ENCODE peak calls at places on chromosomes 16 and 17, in five cellular contexts. G is SK-N-DZ, J is Calu3, K is ELF-1, F is heart left ventricle. X is an unnamed sample.

GRCh38 chr16:30075503-30076275 is at the start of gene PPP4C:
- DNase-seq in G (peak), J (peak), K (peak), F (peak), X (peak)

GRCh38 chr17:43559161-43559816 is 13.1 kb upstream of the ETV4 start:
- DNase-seq in G (no peak), J (no peak), K (peak), F (no peak), X (no peak)

GRCh38 chr17:1967092-1967662 is 58.0 kb downstream of the RTN4RL1 start:
- DNase-seq in G (no peak), J (no peak), K (peak), F (no peak), X (no peak)

GRCh38 chr16:82232806-82233205 is 62.8 kb upstream of the MPHOSPH6 start:
- DNase-seq in G (no peak), J (no peak), K (no peak), F (no peak), X (no peak)

GRCh38 chr17:74241434-74241833 is 28.1 kb downstream of the TTYH2 start:
- DNase-seq in G (no peak), J (no peak), K (no peak), F (no peak), X (no peak)

GRCh38 chr16:88907768-88908167 is 41.3 kb upstream of the PABPN1L start:
- DNase-seq in G (no peak), J (peak), K (no peak), F (no peak), X (no peak)

GRCh38 chr17:61842899-61843298 is 20.4 kb downstream of the BRIP1 start:
- DNase-seq in G (no peak), J (no peak), K (no peak), F (no peak), X (no peak)

GRCh38 chr17:28737770-28738679 is 5.8 kb upstream of the TRAF4 start:
- DNase-seq in G (no peak), J (no peak), K (no peak), F (no peak), X (no peak)

GRCh38 chr17:29589524-29590260 is at the start of gene GIT1:
- DNase-seq in G (peak), J (peak), K (peak), F (peak), X (peak)

GRCh38 chr16:23694707-23695373 is 16.2 kb downstream of the PLK1 start:
- DNase-seq in G (peak), J (no peak), K (peak), F (no peak), X (no peak)

GRCh38 chr16:88309174-88309904 is 73.4 kb upstream of the ZNF469 start:
- DNase-seq in G (no peak), J (no peak), K (no peak), F (no peak), X (no peak)

GRCh38 chr17:47077576-47077975 is 98.5 kb upstream of the RPRML start:
- DNase-seq in G (no peak), J (no peak), K (no peak), F (no peak), X (no peak)

GRCh38 chr16:65202461-65202860 is 80.6 kb upstream of the CDH11 start:
- DNase-seq in G (no peak), J (no peak), K (no peak), F (no peak), X (no peak)

GRCh38 chr16:65641049-65641448 is 519.2 kb upstream of the CDH11 start:
- DNase-seq in G (no peak), J (no peak), K (no peak), F (no peak), X (no peak)

GRCh38 chr16:49440156-49441065 is 66.8 kb downstream of the C16orf78 start:
- DNase-seq in G (no peak), J (no peak), K (peak), F (no peak), X (no peak)

GRCh38 chr17:31678431-31678830 is 180.6 kb downstream of the COPRS start:
- DNase-seq in G (no peak), J (no peak), K (no peak), F (no peak), X (peak)

GRCh38 chr16:51114369-51114768 is 36.7 kb downstream of the SALL1 start:
- DNase-seq in G (no peak), J (no peak), K (peak), F (no peak), X (no peak)

GRCh38 chr17:75785016-75785769 is 587 bp downstream of the UNK start:
- DNase-seq in G (no peak), J (peak), K (peak), F (peak), X (peak)

GRCh38 chr17:58786586-58787295 is 31.1 kb downstream of the PPM1E start:
- DNase-seq in G (peak), J (peak), K (no peak), F (no peak), X (no peak)

GRCh38 chr17:56319531-56319930 is 166.3 kb downstream of the ANKFN1 start:
- DNase-seq in G (peak), J (no peak), K (no peak), F (no peak), X (peak)

GRCh38 chr17:17108681-17109049 is 66.4 kb downstream of the MPRIP start:
- DNase-seq in G (no peak), J (no peak), K (no peak), F (no peak), X (no peak)

GRCh38 chr17:20926532-20926931 is 116.3 kb downstream of the USP22 start:
- DNase-seq in G (no peak), J (no peak), K (no peak), F (no peak), X (no peak)

GRCh38 chr17:59668816-59669215 is 38.4 kb downstream of the PTRH2 start:
- DNase-seq in G (no peak), J (no peak), K (no peak), F (no peak), X (peak)

GRCh38 chr16:77376358-77376757 is 58.5 kb downstream of the ADAMTS18 start:
- DNase-seq in G (no peak), J (no peak), K (peak), F (no peak), X (no peak)

GRCh38 chr16:16915771-16916170 is 536.8 kb downstream of the NPIPA7 start:
- DNase-seq in G (no peak), J (no peak), K (no peak), F (no peak), X (no peak)

GRCh38 chr16:49542391-49542891 is 168.8 kb downstream of the C16orf78 start:
- DNase-seq in G (peak), J (no peak), K (peak), F (no peak), X (no peak)

GRCh38 chr16:48041861-48042435 is 113.8 kb downstream of the ABCC12 start:
- DNase-seq in G (no peak), J (peak), K (peak), F (no peak), X (no peak)

GRCh38 chr17:48107137-48108055 is at the start of gene SNX11:
- DNase-seq in G (peak), J (peak), K (peak), F (peak), X (peak)

GRCh38 chr16:73361061-73361460 is 313.1 kb upstream of the ZFHX3 start:
- DNase-seq in G (no peak), J (no peak), K (no peak), F (no peak), X (no peak)

GRCh38 chr17:31788956-31789355 is 70.1 kb downstream of the COPRS start:
- DNase-seq in G (no peak), J (no peak), K (no peak), F (no peak), X (no peak)

GRCh38 chr17:46968224-46968834 is 10.7 kb downstream of the RPRML start:
- DNase-seq in G (no peak), J (no peak), K (no peak), F (no peak), X (no peak)

X was measured in MV-4-11.